ENCODE peak calls at places on chromosome 9, in four cellular contexts. Z is H1, J is suprapubic skin, I is breast epithelium. M is an unnamed sample.

GRCh38 chr9:121738969-121739368 is 87.5 kb downstream of the DAB2IP start:
- DNase-seq in Z (no peak), J (no peak), I (no peak), M (peak)

GRCh38 chr9:107279084-107279483 is 4.0 kb upstream of the RAD23B start:
- DNase-seq in I (no peak), J (no peak), Z (no peak), M (no peak)

GRCh38 chr9:114908796-114909448 is 21.5 kb downstream of the TNFSF8 start:
- DNase-seq in I (no peak), J (no peak), Z (no peak), M (no peak)

GRCh38 chr9:114224247-114224610 is 68.9 kb downstream of the COL27A1 start:
- DNase-seq in Z (no peak), I (no peak), J (no peak), M (no peak)

GRCh38 chr9:120235081-120235480 is 344.9 kb downstream of the CDK5RAP2 start:
- DNase-seq in Z (no peak), I (no peak), J (no peak), M (no peak)

GRCh38 chr9:91433180-91433579 is 9.5 kb upstream of the NFIL3 start:
- DNase-seq in J (no peak), I (no peak), Z (no peak), M (peak)

GRCh38 chr9:4572184-4572826 is 82.0 kb downstream of the SLC1A1 start:
- DNase-seq in Z (no peak), I (no peak), J (no peak), M (no peak)

GRCh38 chr9:96418074-96418919 is at the start of gene ZNF367:
- DNase-seq in I (peak), Z (peak), J (peak), M (peak)

GRCh38 chr9:37936965-37937364 is 33.0 kb upstream of the SLC25A51 start:
- DNase-seq in I (no peak), J (no peak), Z (no peak), M (no peak)

GRCh38 chr9:16290169-16290568 is 580.3 kb downstream of the BNC2 start:
- DNase-seq in Z (no peak), J (no peak), I (no peak), M (no peak)

GRCh38 chr9:78622131-78622530 is 325.2 kb downstream of the PSAT1 start:
- DNase-seq in Z (no peak), J (no peak), I (no peak), M (no peak)

GRCh38 chr9:115847245-115847644 is 306.3 kb upstream of the PAPPA start:
- DNase-seq in J (no peak), Z (no peak), I (no peak), M (no peak)

GRCh38 chr9:29332789-29333188 is 1759.5 kb upstream of the C9orf72 start:
- DNase-seq in I (no peak), Z (no peak), J (no peak), M (no peak)

GRCh38 chr9:137727716-137728115 is 108.9 kb downstream of the EHMT1 start:
- DNase-seq in Z (no peak), I (no peak), J (no peak), M (no peak)

GRCh38 chr9:105858284-105858683 is 163.9 kb downstream of the TMEM38B start:
- DNase-seq in Z (no peak), I (no peak), J (no peak), M (no peak)
- TF ChIP-seq CTCF in Z (no peak), I (no peak), J (no peak), M (no peak)

GRCh38 chr9:90059436-90059835 is 454.6 kb downstream of the GADD45G start:
- DNase-seq in J (no peak), Z (no peak), I (no peak), M (no peak)

GRCh38 chr9:90062982-90063381 is 458.2 kb downstream of the GADD45G start:
- DNase-seq in J (no peak), I (no peak), Z (no peak), M (no peak)

GRCh38 chr9:90060256-90060655 is 455.4 kb downstream of the GADD45G start:
- DNase-seq in I (no peak), J (no peak), Z (no peak), M (no peak)

GRCh38 chr9:90058364-90058763 is 453.6 kb downstream of the GADD45G start:
- DNase-seq in Z (no peak), J (no peak), I (no peak), M (no peak)

DNA sequence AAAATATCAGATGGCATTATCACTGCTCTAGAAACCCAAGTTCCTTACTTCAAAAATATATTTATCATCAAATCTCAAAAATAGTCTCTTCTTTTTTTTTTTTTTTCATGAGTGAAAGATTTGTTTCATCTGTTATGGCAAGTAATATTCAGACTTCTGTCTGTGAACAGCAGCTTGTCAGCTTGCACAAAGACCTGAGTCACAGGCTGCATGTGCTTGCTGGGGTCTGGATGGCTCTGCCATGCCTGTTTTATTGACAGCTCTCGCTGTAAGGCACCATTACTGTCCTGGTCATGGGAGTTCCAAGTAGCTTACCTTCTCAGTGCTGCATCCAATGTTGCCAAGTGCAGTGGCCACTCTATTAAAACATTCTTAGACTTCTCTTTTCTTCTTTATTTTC is 456.4 kb downstream of the GADD45G start:
- DNase-seq in I (no peak), Z (no peak), J (no peak), M (no peak)
- TF ChIP-seq POLR2AphosphoS5 in I (no peak), Z (no peak), J (no peak), M (no peak)

DNA sequence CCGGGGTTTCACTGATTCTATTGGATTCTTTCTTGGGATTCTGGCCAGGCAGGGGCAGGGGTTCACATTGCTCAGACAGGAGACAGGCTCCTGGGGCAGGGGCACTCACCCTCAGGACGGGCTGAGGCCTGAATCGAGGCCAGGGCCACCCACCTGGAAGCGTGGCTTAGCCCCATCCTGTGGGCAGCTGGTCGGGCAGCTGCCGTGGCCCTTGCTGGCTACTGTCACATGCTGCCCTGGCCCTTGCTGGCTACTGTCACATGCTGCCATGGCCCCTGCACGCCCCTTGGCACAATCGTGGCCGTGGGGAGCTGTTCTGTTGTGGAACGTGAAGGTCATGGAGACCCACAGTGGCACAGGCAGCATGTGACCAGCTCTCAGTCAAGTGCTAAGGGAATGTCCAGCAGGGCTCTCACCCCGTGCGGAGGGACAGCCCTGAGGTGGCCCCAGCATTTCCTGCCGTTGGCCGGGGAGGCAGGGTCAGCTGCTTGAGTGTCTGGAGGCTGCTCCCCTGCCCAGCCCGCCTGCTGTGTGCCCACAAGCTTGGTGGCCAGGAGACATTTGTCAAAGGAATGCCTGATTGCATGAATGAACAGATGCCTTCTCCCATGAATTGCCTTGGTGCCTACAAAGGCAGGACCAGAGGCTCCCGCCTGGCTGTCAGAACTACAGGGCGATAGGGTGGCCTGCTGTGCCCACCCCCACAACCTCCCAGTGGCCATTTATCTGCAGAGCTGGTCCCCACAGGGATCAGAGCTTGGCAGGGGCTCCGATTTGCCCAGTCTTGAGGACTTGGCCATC is 16.9 kb upstream of the TMEM250 start:
- DNase-seq in I (no peak), J (no peak), Z (no peak), M (no peak)
- TF ChIP-seq CTCF in I (no peak), J (no peak), Z (no peak), M (no peak)

GRCh38 chr9:13491138-13491492 is 211.6 kb upstream of the MPDZ start:
- DNase-seq in J (no peak), I (no peak), Z (no peak), M (no peak)

GRCh38 chr9:13493697-13494096 is 214.2 kb upstream of the MPDZ start:
- DNase-seq in Z (no peak), I (peak), J (no peak), M (no peak)

GRCh38 chr9:13487498-13487897 is 208.0 kb upstream of the MPDZ start:
- DNase-seq in I (no peak), Z (no peak), J (no peak), M (no peak)

GRCh38 chr9:13487936-13488335 is 208.4 kb upstream of the MPDZ start:
- DNase-seq in J (no peak), I (peak), Z (no peak), M (peak)

GRCh38 chr9:13491493-13492424 is 212.3 kb upstream of the MPDZ start:
- DNase-seq in Z (peak), I (peak), J (no peak), M (peak)
- TF ChIP-seq POLR2AphosphoS5 in Z (peak), I (no peak), J (no peak), M (peak)